ENCODE peak calls at places on chromosomes 7 and 10, in seven cellular contexts. A, Q, K, J, E, P and Z are unnamed samples.

GRCh38 chr10:6144609-6145413 is 56.0 kb downstream of the RBM17 start:
- DNase-seq in A (peak; percentile 89), Q (peak; percentile 88), K (peak; percentile 77), J (peak; percentile 91), E (peak; percentile 95), P (peak; percentile 93), Z (peak; percentile 90)

GRCh38 chr10:9229702-9230101 is 1175.2 kb downstream of the GATA3 start:
- DNase-seq in A (no peak), Q (no peak), K (no peak), J (no peak), E (no peak), P (no peak), Z (no peak)

GRCh38 chr7:101717986-101718746 is 89.1 kb upstream of the MYL10 start:
- DNase-seq in A (peak; percentile 77), Q (peak; percentile 60), K (no peak), J (no peak), E (peak; percentile 47), P (no peak), Z (no peak)

GRCh38 chr10:48322017-48322416 is 15.5 kb downstream of the MAPK8 start:
- DNase-seq in A (no peak), Q (no peak), K (no peak), J (no peak), E (no peak), P (no peak), Z (no peak)

GRCh38 chr7:82616059-82616723 is 172.6 kb upstream of the CACNA2D1 start:
- DNase-seq in A (no peak), Q (no peak), K (no peak), J (no peak), E (no peak), P (no peak), Z (no peak)

GRCh38 chr10:100985336-100985735 is 2.0 kb downstream of the MRPL43 start:
- DNase-seq in A (no peak), Q (peak; percentile 27), K (no peak), J (no peak), E (no peak), P (no peak), Z (no peak)

GRCh38 chr10:46079831-46080585 is 33.9 kb upstream of the MSMB start:
- DNase-seq in A (no peak), Q (no peak), K (no peak), J (no peak), E (no peak), P (no peak), Z (no peak)

GRCh38 chr10:75062900-75063299 is 48.6 kb upstream of the SAMD8 start:
- DNase-seq in A (no peak), Q (no peak), K (no peak), J (no peak), E (no peak), P (no peak), Z (no peak)

GRCh38 chr10:48599830-48600134 is 5.1 kb downstream of the ARHGAP22 start:
- DNase-seq in A (no peak), Q (no peak), K (no peak), J (no peak), E (no peak), P (no peak), Z (no peak)

GRCh38 chr7:97871659-97872024 is 566 bp downstream of the ASNS start:
- DNase-seq in A (no peak), Q (peak; percentile 42), K (no peak), J (peak; percentile 33), E (no peak), P (no peak), Z (no peak)

GRCh38 chr10:73941300-73941699 is 30.4 kb downstream of the PLAU start:
- DNase-seq in A (no peak), Q (no peak), K (no peak), J (no peak), E (no peak), P (no peak), Z (no peak)

GRCh38 chr7:99408347-99409191 is at the start of the genes BUD31 and PDAP1:
- DNase-seq in A (peak; percentile 98), Q (peak; percentile 92), K (peak; percentile 96), J (peak; percentile 94), E (peak; percentile 96), P (peak; percentile 93), Z (peak; percentile 92)
- TF ChIP-seq EP300 in A (peak; percentile 16), Q (peak; percentile 60), K (no peak), J (peak; percentile 73), E (no peak), P (no peak), Z (no peak)

GRCh38 chr7:14377646-14378266 is 388.3 kb upstream of the ETV1 start:
- DNase-seq in A (no peak), Q (no peak), K (no peak), J (no peak), E (no peak), P (no peak), Z (no peak)
- H3K4me3 ChIP-seq in A (no peak overlapping the region), Q (no peak overlapping the region), K (no peak overlapping the region), J (no peak overlapping the region), E (no peak overlapping the region), P (no peak overlapping the region), Z (no peak overlapping the region)

GRCh38 chr7:42552227-42552626 is 315.2 kb upstream of the GLI3 start:
- DNase-seq in A (no peak), Q (no peak), K (no peak), J (no peak), E (no peak), P (no peak), Z (no peak)
- TF ChIP-seq EP300 in A (no peak), Q (no peak), K (no peak), J (no peak), E (no peak), P (no peak), Z (no peak)

GRCh38 chr10:1746796-1747195 is 9.5 kb upstream of the ADARB2 start:
- DNase-seq in A (no peak), Q (no peak), K (no peak), J (no peak), E (no peak), P (no peak), Z (no peak)

GRCh38 chr10:1744524-1744923 is 7.2 kb upstream of the ADARB2 start:
- DNase-seq in A (no peak), Q (no peak), K (no peak), J (no peak), E (no peak), P (no peak), Z (no peak)

GRCh38 chr10:1747590-1748157 is 10.3 kb upstream of the ADARB2 start:
- DNase-seq in A (no peak), Q (no peak), K (no peak), J (no peak), E (no peak), P (no peak), Z (no peak)

GRCh38 chr10:1741450-1741849 is 4.1 kb upstream of the ADARB2 start:
- DNase-seq in A (no peak), Q (no peak), K (no peak), J (no peak), E (no peak), P (no peak), Z (no peak)

GRCh38 chr10:1745794-1746456 is 8.6 kb upstream of the ADARB2 start:
- DNase-seq in A (peak; percentile 91), Q (no peak), K (no peak), J (no peak), E (no peak), P (no peak), Z (no peak)
- H3K4me3 ChIP-seq in A (no peak overlapping the region), Q (no peak overlapping the region), K (no peak overlapping the region), J (no peak overlapping the region), E (no peak overlapping the region), P (no peak overlapping the region), Z (no peak overlapping the region)

GRCh38 chr7:50339990-50340500 is 35.5 kb downstream of the IKZF1 start:
- DNase-seq in A (no peak), Q (peak; percentile 49), K (no peak), J (no peak), E (no peak), P (peak; percentile 39), Z (no peak)
- TF ChIP-seq EP300 in A (no peak), Q (peak; percentile 75), K (no peak), J (no peak), E (no peak), P (no peak), Z (no peak)

GRCh38 chr7:151166629-151167196 is 781 bp downstream of the GBX1 start:
- DNase-seq in A (no peak), Q (no peak), K (no peak), J (no peak), E (no peak), P (no peak), Z (no peak)
- H3K4me3 ChIP-seq in A (peak overlapping the region; percentile 35), Q (no peak overlapping the region), K (peak overlapping the region; percentile 59), J (peak overlapping the region; percentile 24), E (peak overlapping the region; percentile 49), P (peak overlapping the region; percentile 17), Z (peak overlapping the region; percentile 46)

DNA sequence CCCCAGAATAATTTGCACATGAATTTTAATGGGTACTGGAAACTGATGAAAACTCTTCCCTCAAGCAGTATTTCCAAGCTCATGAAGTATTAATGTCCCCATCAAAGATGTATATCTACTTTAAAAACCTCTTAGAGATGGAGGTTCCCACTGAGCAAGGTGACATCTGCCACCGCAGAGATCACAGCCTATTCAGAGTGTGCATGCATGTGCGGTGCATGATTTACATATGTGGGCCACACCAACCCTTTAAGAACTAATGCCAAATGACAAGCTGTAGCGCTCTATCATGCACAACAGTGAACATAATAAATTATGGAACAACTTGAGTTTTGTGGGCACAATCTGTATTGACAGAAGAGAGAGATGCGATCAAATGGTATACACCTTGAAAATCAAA is 139.8 kb upstream of the ADCY1 start:
- DNase-seq in A (no peak), Q (no peak), K (no peak), J (no peak), E (no peak), P (no peak), Z (no peak)
- TF ChIP-seq EP300 in A (no peak), Q (no peak), K (no peak), J (no peak), E (no peak), P (no peak), Z (no peak)